ENCODE peak calls at places on chromosome 1, in four cellular contexts. Y is HFF-Myc, M is cardiac fibroblast, N is PC-9. B is an unnamed sample.

GRCh38 chr1:96538001-96538649 is 183.5 kb upstream of the PTBP2 start:
- DNase-seq in Y (peak), M (peak), N (no peak), B (no peak)

GRCh38 chr1:234699795-234700665 is 90.1 kb upstream of the IRF2BP2 start:
- DNase-seq in Y (peak), M (peak), N (no peak), B (no peak)

GRCh38 chr1:64608015-64608650 is 136.7 kb upstream of the RAVER2 start:
- DNase-seq in Y (no peak), M (no peak), N (no peak), B (no peak)

GRCh38 chr1:208142632-208143390 is 101.4 kb downstream of the PLXNA2 start:
- DNase-seq in Y (no peak), M (no peak), N (no peak), B (no peak)

GRCh38 chr1:234686035-234686434 is 76.1 kb upstream of the IRF2BP2 start:
- DNase-seq in Y (no peak), M (no peak), N (no peak), B (no peak)

GRCh38 chr1:39269791-39270342 is 65.4 kb downstream of the MACF1 start:
- DNase-seq in Y (no peak), M (peak), N (no peak), B (no peak)

GRCh38 chr1:150876111-150876434 is 326 bp downstream of the ARNT start:
- DNase-seq in Y (peak), M (peak), N (peak), B (peak)

GRCh38 chr1:38451541-38451993 is 405.0 kb upstream of the POU3F1 start:
- DNase-seq in Y (no peak), M (peak), N (no peak), B (no peak)

GRCh38 chr1:219639843-219640606 is 27.1 kb upstream of the ZC3H11B start:
- DNase-seq in Y (no peak), M (no peak), N (no peak), B (no peak)

GRCh38 chr1:52402860-52403240 is 1.4 kb downstream of the ORC1 start:
- DNase-seq in Y (no peak), M (no peak), N (no peak), B (peak)
- H3K4me3 ChIP-seq in Y (peak), M (peak), N (peak), B (peak)

GRCh38 chr1:54403377-54403776 is 2.8 kb downstream of the SSBP3 start:
- DNase-seq in Y (no peak), M (no peak), N (no peak), B (no peak)

GRCh38 chr1:54403808-54404261 is 2.4 kb downstream of the SSBP3 start:
- DNase-seq in Y (no peak), M (peak), N (no peak), B (no peak)

GRCh38 chr1:54404263-54404662 is 1.9 kb downstream of the SSBP3 start:
- DNase-seq in Y (no peak), M (no peak), N (no peak), B (no peak)

GRCh38 chr1:54401799-54402198 is 4.4 kb downstream of the SSBP3 start:
- DNase-seq in Y (no peak), M (no peak), N (no peak), B (no peak)

GRCh38 chr1:54402896-54403295 is 3.3 kb downstream of the SSBP3 start:
- DNase-seq in Y (no peak), M (no peak), N (peak), B (peak)
- H3K4me3 ChIP-seq in Y (peak), M (no peak), N (no peak), B (no peak)

GRCh38 chr1:205429742-205430464 is 8.0 kb upstream of the LEMD1 start:
- DNase-seq in Y (no peak), M (no peak), N (no peak), B (no peak)
- H3K4me3 ChIP-seq in Y (peak), M (no peak), N (no peak), B (no peak)

GRCh38 chr1:3499611-3500010 is 45.1 kb downstream of the ARHGEF16 start:
- DNase-seq in Y (no peak), M (no peak), N (no peak), B (no peak)
- H3K4me3 ChIP-seq in Y (no peak), M (no peak), N (no peak), B (no peak)

DNA sequence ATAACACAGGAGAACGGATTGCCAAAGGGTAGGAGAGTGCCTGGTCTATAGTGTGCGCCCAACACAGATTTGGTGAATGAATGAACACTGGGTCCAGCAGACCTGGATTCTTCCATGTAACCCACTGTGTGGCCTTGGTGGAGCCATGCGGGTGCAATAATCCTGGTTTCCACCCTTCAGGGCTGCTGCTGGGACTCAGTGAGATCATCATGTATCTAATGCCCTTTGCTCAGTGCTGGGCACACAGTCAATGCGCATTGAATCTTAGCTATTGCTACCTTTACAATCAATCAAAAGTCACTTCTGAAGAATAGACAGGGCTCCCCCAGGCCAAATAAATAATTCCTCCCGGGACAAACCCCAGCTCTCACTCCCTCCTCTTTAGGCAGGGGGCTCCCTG is 5.8 kb upstream of the EPHA2 start:
- DNase-seq in Y (no peak), M (no peak), N (no peak), B (no peak)
- H3K4me3 ChIP-seq in Y (no peak), M (no peak), N (no peak), B (no peak)